ENCODE peak calls at places on chromosomes 2 and 18, in four cellular contexts. Q, X, B and D are unnamed samples.

GRCh38 chr18:48613589-48613988 is 74.8 kb downstream of the CTIF start:
- DNase-seq in X (no peak), B (no peak), Q (no peak), D (no peak)

GRCh38 chr18:21330122-21330701 is 88.2 kb downstream of the GREB1L start:
- DNase-seq in B (no peak), X (peak), Q (no peak), D (no peak)

GRCh38 chr2:211516537-211516936 is 960.1 kb downstream of the CPS1 start:
- DNase-seq in X (no peak), Q (no peak), B (no peak), D (no peak)

GRCh38 chr18:28766721-28767120 is 589.8 kb upstream of the CDH2 start:
- DNase-seq in B (no peak), Q (no peak), X (no peak), D (no peak)

GRCh38 chr2:163187995-163188655 is 349.6 kb upstream of the KCNH7 start:
- DNase-seq in X (peak), B (no peak), Q (no peak), D (no peak)

GRCh38 chr2:185284696-185285095 is 453.9 kb upstream of the FSIP2 start:
- DNase-seq in X (no peak), Q (no peak), B (no peak), D (no peak)

GRCh38 chr2:21052044-21052443 is 8.2 kb upstream of the APOB start:
- DNase-seq in Q (no peak), B (no peak), X (no peak), D (no peak)

GRCh38 chr18:79476031-79476917 is 80.5 kb downstream of the NFATC1 start:
- DNase-seq in Q (no peak), X (no peak), B (no peak), D (no peak)

GRCh38 chr2:55168221-55169154 is 63.6 kb downstream of the CLHC1 start:
- DNase-seq in B (no peak), Q (no peak), X (peak), D (no peak)

GRCh38 chr18:32548688-32549087 is 78.0 kb upstream of the GAREM1 start:
- DNase-seq in X (no peak), Q (no peak), B (no peak), D (no peak)